ENCODE peak calls at places on chromosomes 4 and X, in six cellular contexts. D is epithelial cell of esophagus; J is activated T-helper 2 cell treated with anti-CD3 and anti-CD28 coated beads, Interferon-gamma antibody, Interleukin-2, Interleukin-4, amounts not matched to agents 10 μg/mL and 5 μg/mL and 100 μg/mL, durations not matched to agents 14 hours and 24 hours and 36 hours; P is NCI-H1694; G is hypothalamus; S is glutamatergic neuron. I is an unnamed sample.

GRCh38 chr4:3820806-3821579 is 54.8 kb downstream of the ADRA2C start:
- DNase-seq in P (no peak), G (no peak), D (no peak), J (no peak), S (no peak), I (peak; percentile 34)

GRCh38 chr4:48904101-48904500 is 2.5 kb downstream of the OCIAD2 start:
- DNase-seq in G (no peak), J (no peak), S (no peak), P (no peak), D (no peak), I (no peak)

GRCh38 chrX:136487647-136488046 is at the start of gene BRS3:
- DNase-seq in P (no peak), D (no peak), J (no peak), S (no peak), G (no peak), I (no peak)

GRCh38 chrX:18354369-18355329 is at the start of gene SCML2:
- DNase-seq in P (no peak), G (peak; percentile 36), J (peak; percentile 26), S (peak; percentile 62), D (peak; percentile 13), I (peak; percentile 69)

GRCh38 chrX:134315893-134316292 is 78.9 kb downstream of the CCDC160 start:
- DNase-seq in G (no peak), S (no peak), D (peak; percentile 66), J (no peak), P (no peak), I (no peak)

GRCh38 chr4:56406151-56406550 is 18.9 kb upstream of the AASDH start:
- DNase-seq in S (no peak), P (no peak), D (no peak), J (no peak), G (no peak), I (no peak)

GRCh38 chr4:130336585-130337217 is 1240.7 kb downstream of the C4orf33 start:
- DNase-seq in S (no peak), G (no peak), J (no peak), P (peak; percentile 41), D (peak; percentile 68), I (no peak)

GRCh38 chr4:138595731-138596465 is 353.7 kb upstream of the SLC7A11 start:
- DNase-seq in J (no peak), P (no peak), S (no peak), D (no peak), G (no peak), I (no peak)

GRCh38 chr4:82525287-82525898 is 36.4 kb downstream of the TMEM150C start:
- DNase-seq in G (no peak), J (no peak), S (no peak), D (no peak), P (no peak), I (no peak)

GRCh38 chr4:10590896-10591295 is 93.7 kb downstream of the CLNK start:
- DNase-seq in J (no peak), P (no peak), G (no peak), D (peak; percentile 57), S (no peak), I (no peak)

GRCh38 chr4:56505269-56506109 is at the start of gene ARL9:
- DNase-seq in G (no peak), P (no peak), J (peak; percentile 42), D (peak; percentile 64), S (peak; percentile 56), I (peak; percentile 39)

GRCh38 chr4:10117424-10118354 is 1.1 kb upstream of the WDR1 start:
- DNase-seq in S (no peak), J (no peak), G (no peak), D (no peak), P (no peak), I (no peak)

GRCh38 chr4:38609614-38610013 is 54.4 kb upstream of the KLF3 start:
- DNase-seq in D (peak; percentile 67), J (no peak), G (no peak), S (no peak), P (no peak), I (no peak)

GRCh38 chr4:19879330-19879729 is 372.4 kb upstream of the SLIT2 start:
- DNase-seq in P (no peak), D (no peak), J (no peak), S (no peak), G (no peak), I (no peak)

GRCh38 chrX:67555578-67556203 is 11.9 kb downstream of the AR start:
- DNase-seq in D (peak; percentile 55), G (peak; percentile 4), S (peak; percentile 51), P (no peak), J (no peak), I (peak; percentile 49)

GRCh38 chr4:106315476-106315967 is 487 bp downstream of the TBCK start:
- DNase-seq in S (no peak), G (no peak), D (peak; percentile 99), P (no peak), J (no peak), I (no peak)

GRCh38 chr4:56656346-56656643 is 24.8 kb downstream of the HOPX start:
- DNase-seq in P (no peak), G (no peak), J (no peak), D (peak; percentile 36), S (no peak), I (no peak)

GRCh38 chr4:15689540-15689939 is 7.9 kb downstream of the FAM200B start:
- DNase-seq in P (no peak), D (no peak), J (no peak), S (no peak), G (no peak), I (no peak)

GRCh38 chr4:688695-689497 is at the start of gene SLC49A3:
- DNase-seq in J (no peak), G (no peak), P (no peak), S (no peak), D (no peak), I (peak; percentile 38)

GRCh38 chr4:13917010-13917409 is 289.5 kb upstream of the BOD1L1 start:
- DNase-seq in J (no peak), D (no peak), S (no peak), P (no peak), G (no peak), I (no peak)

GRCh38 chr4:47451657-47452056 is 11.8 kb downstream of the COMMD8 start:
- DNase-seq in S (no peak), G (no peak), D (no peak), J (no peak), P (no peak), I (no peak)

GRCh38 chr4:15479089-15479912 is 9.6 kb downstream of the CC2D2A start:
- DNase-seq in G (peak; percentile 76), D (peak; percentile 85), J (no peak), P (peak; percentile 84), S (peak; percentile 67), I (peak; percentile 54)

GRCh38 chr4:107721436-107722090 is 1.5 kb upstream of the PAPSS1 start:
- DNase-seq in D (no peak), S (peak; percentile 38), P (no peak), G (no peak), J (no peak), I (no peak)

GRCh38 chrX:113019958-113020357 is 179.3 kb upstream of the AMOT start:
- DNase-seq in D (no peak), J (no peak), P (no peak), S (no peak), G (no peak), I (no peak)

GRCh38 chrX:147710301-147710700 is 201.4 kb upstream of the FMR1 start:
- DNase-seq in S (no peak), G (no peak), P (no peak), D (no peak), J (no peak), I (no peak)

GRCh38 chr4:25892796-25893195 is 21.2 kb upstream of the SMIM20 start:
- DNase-seq in G (no peak), S (no peak), J (no peak), P (no peak), D (no peak), I (no peak)

I was measured in pancreas.